ENCODE peak calls at places on chromosome 1, in five cellular contexts. N, Z, L, F and O are unnamed samples.

GRCh38 chr1:99613716-99614115 is 32.2 kb upstream of the PALMD start:
- DNase-seq in Z (no peak), L (no peak), F (no peak), N (no peak), O (no peak)

GRCh38 chr1:164700683-164701082 is 141.7 kb downstream of the PBX1 start:
- DNase-seq in L (no peak), F (no peak), Z (no peak), N (no peak), O (no peak)

GRCh38 chr1:37317870-37318431 is 156.4 kb upstream of the ZC3H12A start:
- DNase-seq in F (no peak), Z (no peak), N (no peak), L (no peak), O (no peak)

GRCh38 chr1:108747128-108747827 is 804 bp downstream of the STXBP3 start:
- DNase-seq in N (peak), L (peak), Z (peak), F (peak), O (peak)

GRCh38 chr1:156102634-156103511 is 11.6 kb upstream of the LMNA start:
- DNase-seq in L (no peak), N (no peak), F (no peak), Z (peak), O (no peak)

GRCh38 chr1:111420377-111420776 is 7.2 kb downstream of the OVGP1 start:
- DNase-seq in F (no peak), N (no peak), L (no peak), Z (no peak), O (no peak)

GRCh38 chr1:28365864-28366263 is 3.7 kb upstream of the PHACTR4 start:
- DNase-seq in L (no peak), Z (no peak), N (no peak), F (no peak), O (no peak)

GRCh38 chr1:172167801-172168596 is 252.5 kb upstream of the C1orf105 start:
- DNase-seq in Z (no peak), F (peak), L (peak), N (no peak), O (no peak)

GRCh38 chr1:39333296-39333695 is 128.8 kb downstream of the MACF1 start:
- DNase-seq in N (no peak), F (no peak), Z (no peak), L (no peak), O (no peak)

GRCh38 chr1:183022202-183023145 is 746 bp upstream of the LAMC1 start:
- DNase-seq in L (no peak), F (peak), Z (peak), N (peak), O (no peak)

GRCh38 chr1:191343816-191344215 is 814.4 kb upstream of the RGS18 start:
- DNase-seq in L (no peak), F (no peak), Z (no peak), N (no peak), O (no peak)

GRCh38 chr1:63774617-63775417 is 1.0 kb downstream of the ROR1 start:
- DNase-seq in N (peak), F (no peak), L (no peak), Z (peak), O (no peak)

GRCh38 chr1:204466416-204467405 is 27.9 kb downstream of the PIK3C2B start:
- DNase-seq in Z (peak), L (no peak), N (no peak), F (no peak), O (no peak)

GRCh38 chr1:95116666-95117206 is 419 bp upstream of the TLCD4 start:
- DNase-seq in F (peak), N (peak), L (peak), Z (peak), O (no peak)

GRCh38 chr1:210754931-210755670 is 378.8 kb downstream of the KCNH1 start:
- DNase-seq in Z (no peak), N (no peak), L (peak), F (peak), O (no peak)

GRCh38 chr1:84090447-84091244 is 53.4 kb upstream of the PRKACB start:
- DNase-seq in L (no peak), F (peak), Z (no peak), N (no peak), O (no peak)

GRCh38 chr1:153617677-153618076 is 1.6 kb upstream of the S100A14 start:
- DNase-seq in L (no peak), F (peak), Z (peak), N (peak), O (no peak)

GRCh38 chr1:183070923-183071618 is 47.9 kb downstream of the LAMC1 start:
- DNase-seq in L (no peak), N (peak), F (no peak), Z (no peak), O (peak)

GRCh38 chr1:178870944-178871343 is at the start of gene ANGPTL1:
- DNase-seq in Z (no peak), L (no peak), F (peak), N (no peak), O (no peak)

GRCh38 chr1:63523738-63524137 is 413 bp downstream of the EFCAB7 start:
- DNase-seq in N (peak), F (no peak), Z (no peak), L (no peak), O (peak)

GRCh38 chr1:94342416-94342815 is 75.8 kb upstream of the ABCD3 start:
- DNase-seq in F (no peak), N (no peak), Z (no peak), L (no peak), O (no peak)

GRCh38 chr1:156694563-156694962 is 10.8 kb downstream of the CRABP2 start:
- DNase-seq in L (no peak), Z (no peak), N (no peak), F (no peak), O (no peak)

GRCh38 chr1:61318319-61319125 is 236.2 kb downstream of the NFIA start:
- DNase-seq in Z (no peak), F (no peak), N (peak), L (no peak), O (peak)

GRCh38 chr1:201059871-201060555 is 36.5 kb upstream of the KIF21B start:
- DNase-seq in L (no peak), F (peak), N (no peak), Z (no peak), O (no peak)

GRCh38 chr1:66043186-66043585 is 250.5 kb downstream of the PDE4B start:
- DNase-seq in Z (no peak), L (no peak), F (no peak), N (no peak), O (no peak)

GRCh38 chr1:55828031-55828430 is 612.9 kb upstream of the USP24 start:
- DNase-seq in F (no peak), N (no peak), L (no peak), Z (no peak), O (no peak)

GRCh38 chr1:151829352-151830046 is 2.1 kb downstream of the RORC start:
- DNase-seq in N (no peak), L (no peak), F (no peak), Z (no peak), O (no peak)

GRCh38 chr1:107536266-107536665 is 395.4 kb downstream of the NTNG1 start:
- DNase-seq in F (no peak), N (no peak), L (no peak), Z (no peak), O (no peak)

GRCh38 chr1:230361941-230362340 is 64.2 kb downstream of the PGBD5 start:
- DNase-seq in Z (no peak), N (no peak), L (no peak), F (no peak), O (no peak)